ENCODE peak calls at places on chromosomes 6 and 20, in eight cellular contexts. A is ureter, G is nephron progenitor cell, T is dorsolateral prefrontal cortex, F is cardiac fibroblast, H is activated T-helper 1 cell treated with Interleukin-2 at 50 U/mL for 16 hours, R is astrocyte of the cerebellum, O is mucosa of gallbladder. V is an unnamed sample.

GRCh38 chr6:139539852-139540251 is 165.4 kb upstream of the CITED2 start:
- DNase-seq in A (peak; percentile 55), G (no peak), T (no peak), F (peak; percentile 92), H (no peak), R (peak; percentile 76), O (peak; percentile 42), V (peak; percentile 99)

GRCh38 chr6:99330159-99330558 is 19.3 kb downstream of the FAXC start:
- DNase-seq in A (no peak), G (peak; percentile 52), T (no peak), F (peak; percentile 75), H (peak; percentile 16), R (peak; percentile 42), O (peak; percentile 46), V (peak; percentile 12)

GRCh38 chr6:105981002-105981887 is 104.9 kb upstream of the PRDM1 start:
- DNase-seq in A (no peak), G (peak; percentile 21), T (no peak), F (no peak), H (peak; percentile 26), R (no peak), O (no peak), V (no peak)

GRCh38 chr6:36755435-36756348 is 58.1 kb downstream of the RAB44 start:
- DNase-seq in A (no peak), G (no peak), T (no peak), F (peak; percentile 33), H (peak; percentile 56), R (no peak), O (no peak), V (peak; percentile 75)

GRCh38 chr6:112563368-112563767 is 216.2 kb downstream of the RFPL4B start:
- DNase-seq in A (no peak), G (peak; percentile 13), T (no peak), F (peak; percentile 19), H (no peak), R (peak; percentile 84), O (no peak), V (peak; percentile 70)

GRCh38 chr6:16759181-16759645 is 2.0 kb downstream of the ATXN1 start:
- DNase-seq in A (no peak), G (no peak), T (no peak), F (no peak), H (no peak), R (no peak), O (no peak), V (no peak)

GRCh38 chr6:6834356-6835342 is 246.1 kb downstream of the LY86 start:
- DNase-seq in A (no peak), G (no peak), T (no peak), F (no peak), H (no peak), R (no peak), O (no peak), V (peak; percentile 55)

GRCh38 chr6:142822882-142823578 is 121.9 kb downstream of the HIVEP2 start:
- DNase-seq in A (no peak), G (no peak), T (no peak), F (no peak), H (no peak), R (no peak), O (no peak), V (no peak)

GRCh38 chr6:49001856-49002255 is 461.2 kb downstream of the MMUT start:
- DNase-seq in A (no peak), G (no peak), T (no peak), F (peak; percentile 89), H (no peak), R (no peak), O (no peak), V (no peak)

GRCh38 chr20:62156592-62157386 is 13.2 kb downstream of the SS18L1 start:
- DNase-seq in A (no peak), G (peak; percentile 85), T (peak; percentile 50), F (peak; percentile 58), H (peak; percentile 53), R (no peak), O (peak; percentile 46), V (no peak)

GRCh38 chr20:62161347-62161746 is 17.8 kb downstream of the SS18L1 start:
- DNase-seq in A (no peak), G (no peak), T (no peak), F (peak; percentile 79), H (no peak), R (no peak), O (no peak), V (no peak)

GRCh38 chr6:39892490-39893129 is 41.7 kb downstream of the MOCS1 start:
- DNase-seq in A (peak; percentile 66), G (peak; percentile 71), T (peak; percentile 75), F (peak; percentile 86), H (no peak), R (peak; percentile 37), O (peak; percentile 74), V (peak; percentile 48)

GRCh38 chr6:112511441-112511840 is 164.3 kb downstream of the RFPL4B start:
- DNase-seq in A (no peak), G (no peak), T (no peak), F (no peak), H (no peak), R (no peak), O (no peak), V (peak; percentile 10)

GRCh38 chr6:134925800-134926199 is 24.1 kb downstream of the ALDH8A1 start:
- DNase-seq in A (no peak), G (no peak), T (no peak), F (peak; percentile 91), H (no peak), R (no peak), O (no peak), V (peak; percentile 98)

GRCh38 chr6:16505711-16506362 is 255.4 kb downstream of the ATXN1 start:
- DNase-seq in A (no peak), G (no peak), T (no peak), F (peak; percentile 87), H (no peak), R (peak; percentile 59), O (no peak), V (no peak)

GRCh38 chr6:112163295-112164257 is 76.2 kb downstream of the FAM229B start:
- DNase-seq in A (peak; percentile 65), G (peak; percentile 85), T (no peak), F (peak; percentile 47), H (peak; percentile 53), R (no peak), O (peak; percentile 62), V (peak; percentile 12)

GRCh38 chr6:158409451-158409850 is 97.2 kb downstream of the TULP4 start:
- DNase-seq in A (no peak), G (no peak), T (no peak), F (peak; percentile 82), H (no peak), R (no peak), O (no peak), V (peak; percentile 52)